ENCODE peak calls at places on chromosomes 13 and 19, in ten cellular contexts. M is endothelial cell; U is RWPE2; W is memory B cell; B is GF-D8; I is T-cell; G is Jurkat, Clone E6-1; E is Calu3; Q is substantia nigra; K is AG09309. N is an unnamed sample.

GRCh38 chr13:58087566-58087965 is 456.0 kb downstream of the PCDH17 start:
- DNase-seq in M (no peak), U (no peak), W (no peak), B (no peak), I (no peak), G (no peak), E (no peak), Q (no peak), K (no peak), N (no peak)

GRCh38 chr19:57227461-57227860 is 3.4 kb upstream of the AURKC start:
- DNase-seq in M (no peak), U (no peak), W (no peak), B (no peak), I (no peak), G (no peak), E (no peak), Q (no peak), K (no peak), N (no peak)

GRCh38 chr19:6718741-6719539 is 1.5 kb downstream of the C3 start:
- DNase-seq in M (no peak), U (no peak), W (peak), B (no peak), I (no peak), G (peak), E (peak), Q (peak), K (no peak), N (peak)

GRCh38 chr19:48510421-48511268 is 990 bp downstream of the LMTK3 start:
- DNase-seq in M (peak), U (no peak), W (peak), B (no peak), I (peak), G (peak), E (peak), Q (peak), K (no peak), N (peak)

GRCh38 chr13:45765464-45765863 is 63.3 kb downstream of the CBY2 start:
- DNase-seq in M (no peak), U (no peak), W (no peak), B (no peak), I (no peak), G (no peak), E (no peak), Q (no peak), K (no peak), N (no peak)

GRCh38 chr19:10270616-10271394 is at the start of gene ICAM1:
- DNase-seq in M (peak), U (no peak), W (peak), B (peak), I (peak), G (peak), E (peak), Q (peak), K (no peak), N (peak)

GRCh38 chr19:13902993-13903555 is 2.8 kb downstream of the BRME1 start:
- DNase-seq in M (no peak), U (no peak), W (no peak), B (peak), I (peak), G (peak), E (peak), Q (no peak), K (no peak), N (no peak)

GRCh38 chr19:2355168-2356035 is 4.7 kb upstream of the TMPRSS9 start:
- DNase-seq in M (no peak), U (no peak), W (no peak), B (no peak), I (no peak), G (no peak), E (no peak), Q (no peak), K (no peak), N (no peak)

GRCh38 chr19:2554856-2555255 is 78.9 kb downstream of the GADD45B start:
- DNase-seq in M (no peak), U (no peak), W (no peak), B (no peak), I (no peak), G (no peak), E (no peak), Q (no peak), K (no peak), N (no peak)

GRCh38 chr13:113926951-113927660 is 46.8 kb downstream of the C13orf46 start:
- DNase-seq in M (no peak), U (peak), W (no peak), B (no peak), I (no peak), G (no peak), E (no peak), Q (no peak), K (no peak), N (peak)

GRCh38 chr19:48961673-48962028 is 3.5 kb upstream of the FTL start:
- DNase-seq in M (no peak), U (no peak), W (no peak), B (no peak), I (no peak), G (no peak), E (no peak), Q (no peak), K (no peak), N (no peak)

GRCh38 chr19:55867101-55867500 is 30.8 kb downstream of the NLRP4 start:
- DNase-seq in M (no peak), U (no peak), W (no peak), B (no peak), I (no peak), G (no peak), E (no peak), Q (no peak), K (no peak), N (no peak)

GRCh38 chr13:112956516-112957294 is 12.3 kb upstream of the MCF2L start:
- DNase-seq in M (no peak), U (no peak), W (no peak), B (no peak), I (no peak), G (no peak), E (no peak), Q (no peak), K (no peak), N (no peak)

GRCh38 chr19:48629297-48629598 is 7.9 kb downstream of the DBP start:
- DNase-seq in M (no peak), U (no peak), W (no peak), B (no peak), I (no peak), G (no peak), E (no peak), Q (no peak), K (no peak), N (no peak)

GRCh38 chr19:3373971-3374368 is 7.6 kb downstream of the NFIC start:
- DNase-seq in M (no peak), U (no peak), W (no peak), B (no peak), I (no peak), G (no peak), E (no peak), Q (no peak), K (no peak), N (no peak)

GRCh38 chr19:18386543-18387251 is 739 bp downstream of the GDF15 start:
- DNase-seq in M (no peak), U (no peak), W (no peak), B (no peak), I (no peak), G (no peak), E (no peak), Q (no peak), K (peak), N (no peak)

GRCh38 chr13:110382229-110382628 is 75.1 kb downstream of the COL4A2 start:
- DNase-seq in M (no peak), U (no peak), W (no peak), B (no peak), I (no peak), G (no peak), E (no peak), Q (no peak), K (no peak), N (no peak)

GRCh38 chr19:43667524-43668405 is 2.2 kb downstream of the PLAUR start:
- DNase-seq in M (peak), U (no peak), W (no peak), B (no peak), I (no peak), G (no peak), E (no peak), Q (no peak), K (no peak), N (peak)